ENCODE peak calls at places on chromosome 22, in five cellular contexts. One of them, this sample, is unnamed. For H3K4me1, the result is how much of the 10 kb centered on the place peaks cover.

GRCh38 chr22:50622723-50623327 is 5.1 kb downstream of the ARSA start:
- DNase-seq in iPS DF 6.9: no peak
- DNase-seq in mesenchymal stem cell: no peak
- DNase-seq in sigmoid colon: peak
- DNase-seq in cardiac muscle cell: no peak
- DNase-seq in this sample: no peak

GRCh38 chr22:32830473-32830872 is 29.0 kb downstream of the TIMP3 start:
- DNase-seq in iPS DF 6.9: no peak
- DNase-seq in mesenchymal stem cell: no peak
- DNase-seq in sigmoid colon: peak
- DNase-seq in cardiac muscle cell: no peak
- DNase-seq in this sample: peak

GRCh38 chr22:42138122-42138770 is 7.6 kb upstream of the CYP2D6 start:
- DNase-seq in iPS DF 6.9: no peak
- DNase-seq in mesenchymal stem cell: no peak
- DNase-seq in sigmoid colon: no peak
- DNase-seq in cardiac muscle cell: no peak
- DNase-seq in this sample: no peak

GRCh38 chr22:30733081-30733680 is 38.5 kb downstream of the OSBP2 start:
- DNase-seq in iPS DF 6.9: no peak
- DNase-seq in mesenchymal stem cell: no peak
- DNase-seq in sigmoid colon: no peak
- DNase-seq in cardiac muscle cell: peak
- DNase-seq in this sample: no peak

GRCh38 chr22:26970809-26971394 is 313.5 kb downstream of the MIAT start:
- DNase-seq in iPS DF 6.9: no peak
- DNase-seq in mesenchymal stem cell: no peak
- DNase-seq in sigmoid colon: no peak
- DNase-seq in cardiac muscle cell: no peak
- DNase-seq in this sample: no peak

GRCh38 chr22:46536559-46537220 is 730 bp downstream of the CELSR1 start:
- DNase-seq in iPS DF 6.9: no peak
- DNase-seq in mesenchymal stem cell: no peak
- DNase-seq in sigmoid colon: no peak
- DNase-seq in cardiac muscle cell: no peak
- DNase-seq in this sample: no peak

GRCh38 chr22:21972293-21972779 is 10.3 kb downstream of the TOP3B start:
- DNase-seq in iPS DF 6.9: no peak
- DNase-seq in mesenchymal stem cell: peak
- DNase-seq in sigmoid colon: no peak
- DNase-seq in cardiac muscle cell: peak
- DNase-seq in this sample: no peak

GRCh38 chr22:35377735-35378134 is 3.2 kb upstream of the HMOX1 start:
- DNase-seq in iPS DF 6.9: no peak
- DNase-seq in mesenchymal stem cell: no peak
- DNase-seq in sigmoid colon: no peak
- DNase-seq in cardiac muscle cell: no peak
- DNase-seq in this sample: peak

GRCh38 chr22:38504731-38505594 is 1.1 kb downstream of the DDX17 start:
- DNase-seq in iPS DF 6.9: no peak
- DNase-seq in mesenchymal stem cell: peak
- DNase-seq in sigmoid colon: peak
- DNase-seq in cardiac muscle cell: peak
- DNase-seq in this sample: no peak

GRCh38 chr22:46604306-46604690 is 15.9 kb upstream of the GRAMD4 start:
- DNase-seq in iPS DF 6.9: no peak
- DNase-seq in mesenchymal stem cell: peak
- DNase-seq in sigmoid colon: no peak
- DNase-seq in cardiac muscle cell: peak
- DNase-seq in this sample: no peak

GRCh38 chr22:44540756-44541670 is 43.0 kb upstream of the RTL6 start:
- DNase-seq in iPS DF 6.9: no peak
- DNase-seq in mesenchymal stem cell: no peak
- DNase-seq in sigmoid colon: peak
- DNase-seq in cardiac muscle cell: peak
- DNase-seq in this sample: no peak

GRCh38 chr22:23431337-23432072 is 148.6 kb downstream of the IGLL1 start:
- DNase-seq in iPS DF 6.9: no peak
- DNase-seq in mesenchymal stem cell: no peak
- DNase-seq in sigmoid colon: no peak
- DNase-seq in cardiac muscle cell: peak
- DNase-seq in this sample: no peak

DNA sequence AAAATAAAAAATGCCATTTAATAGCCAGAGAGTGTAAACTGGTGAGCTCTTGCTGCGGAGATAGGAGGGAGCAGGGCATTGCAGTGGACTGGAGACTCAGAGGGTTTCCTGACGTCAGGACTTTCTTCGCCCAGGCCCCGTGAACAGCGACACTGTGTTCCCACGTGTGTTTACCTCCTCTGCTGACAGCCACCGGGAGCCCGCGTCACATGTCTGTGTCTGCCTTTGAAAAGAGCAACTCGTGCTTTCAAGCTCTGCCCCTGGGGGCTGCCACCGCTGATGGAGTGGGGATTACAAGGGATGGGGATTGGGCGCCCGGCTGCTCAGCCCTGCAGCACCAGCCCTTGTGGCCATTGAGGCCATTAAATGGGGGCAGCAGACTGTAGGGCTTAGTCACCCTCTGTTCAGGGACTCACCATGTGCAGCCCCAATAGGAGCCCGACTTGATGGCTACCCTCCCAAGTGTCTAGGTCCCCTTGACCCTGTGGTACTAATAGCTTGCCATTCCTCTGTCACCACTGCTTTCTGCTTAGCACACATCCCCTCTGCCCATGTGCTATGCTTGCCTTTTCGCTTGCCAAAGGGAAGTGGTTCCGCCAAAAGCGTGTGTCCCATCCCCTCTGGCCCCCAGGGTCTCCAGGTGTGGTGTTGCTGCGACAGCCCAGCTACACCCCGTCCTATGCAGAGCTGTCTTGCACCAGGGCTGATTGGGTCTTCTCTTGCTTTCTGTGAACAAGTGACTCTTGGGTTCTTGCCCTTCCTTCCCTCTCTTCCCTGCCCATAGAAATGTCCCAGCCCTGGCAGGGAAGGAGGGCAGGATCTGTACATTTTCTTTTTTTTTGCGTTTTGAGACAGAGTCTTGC is 3.5 kb downstream of the TANGO2 start:
- DNase-seq in iPS DF 6.9: no peak
- DNase-seq in mesenchymal stem cell: no peak
- DNase-seq in sigmoid colon: peak
- DNase-seq in cardiac muscle cell: no peak
- DNase-seq in this sample: no peak
- H3K4me1 ChIP-seq in iPS DF 6.9: under half
- H3K4me1 ChIP-seq in mesenchymal stem cell: under half
- H3K4me1 ChIP-seq in sigmoid colon: under half
- H3K4me1 ChIP-seq in cardiac muscle cell: under half
- H3K4me1 ChIP-seq in this sample: under half

DNA sequence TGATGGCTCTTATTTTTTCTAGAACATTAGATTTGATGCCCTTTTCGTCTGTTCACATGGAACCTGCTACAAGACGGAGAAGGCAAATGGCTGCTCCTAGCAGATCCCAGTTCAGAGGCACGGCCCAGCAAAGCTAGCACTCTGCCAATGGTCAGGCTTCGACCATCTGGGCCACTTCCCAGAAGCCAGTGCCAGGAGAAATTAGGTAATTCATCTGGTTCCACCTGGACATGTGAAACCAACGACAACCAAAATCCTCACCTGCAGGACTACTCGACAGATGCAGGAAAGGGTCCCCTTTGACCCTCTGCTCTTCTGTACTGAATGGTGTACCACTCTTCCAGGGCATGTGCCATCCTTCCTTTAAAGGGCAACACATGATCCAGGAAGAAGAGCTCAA is 25.4 kb downstream of the MICAL3 start:
- DNase-seq in iPS DF 6.9: no peak
- DNase-seq in mesenchymal stem cell: no peak
- DNase-seq in sigmoid colon: peak
- DNase-seq in cardiac muscle cell: no peak
- DNase-seq in this sample: no peak
- H3K4me1 ChIP-seq in iPS DF 6.9: under half
- H3K4me1 ChIP-seq in mesenchymal stem cell: under half
- H3K4me1 ChIP-seq in sigmoid colon: half or more
- H3K4me1 ChIP-seq in cardiac muscle cell: under half
- H3K4me1 ChIP-seq in this sample: under half

DNA sequence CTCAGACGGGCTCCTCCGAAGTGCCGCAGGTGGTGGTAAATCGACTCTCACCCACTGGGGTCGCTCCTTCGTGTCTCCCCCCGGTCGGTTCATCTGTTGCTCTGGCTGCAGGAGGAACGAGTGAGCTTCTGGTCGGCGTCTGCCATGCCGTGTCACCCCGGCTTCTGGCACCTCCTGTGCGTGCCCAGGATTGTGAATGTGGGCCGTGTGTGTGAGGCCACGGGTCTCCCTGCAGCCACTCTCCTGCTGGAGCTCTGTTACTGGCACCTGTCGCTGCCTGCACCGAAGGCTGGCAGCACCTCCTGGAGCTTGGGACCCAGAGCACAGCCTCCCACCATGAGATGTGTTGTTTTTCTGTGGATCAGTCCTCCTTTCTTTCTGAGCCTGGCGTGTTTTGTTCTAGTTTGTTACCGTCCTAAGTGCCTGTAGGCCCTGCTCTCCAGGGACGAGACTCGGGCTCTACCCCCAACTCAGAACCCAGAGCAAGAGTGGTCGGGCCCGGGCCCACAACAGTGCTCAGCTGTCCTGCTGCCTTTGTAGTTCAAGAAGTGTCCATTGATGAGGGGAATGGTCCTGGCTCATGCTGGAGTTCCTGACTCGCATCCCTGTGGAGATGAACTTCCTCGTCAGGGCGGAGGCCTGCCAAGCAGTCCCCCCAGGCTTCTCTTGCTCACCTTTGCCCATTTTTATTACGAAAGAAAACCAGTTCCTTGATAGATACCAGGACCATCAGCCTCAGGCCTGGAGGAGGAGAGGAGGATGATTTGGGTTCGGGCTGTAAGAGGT is 66.6 kb downstream of the MED15 start:
- DNase-seq in iPS DF 6.9: no peak
- DNase-seq in mesenchymal stem cell: no peak
- DNase-seq in sigmoid colon: no peak
- DNase-seq in cardiac muscle cell: no peak
- DNase-seq in this sample: no peak
- H3K4me1 ChIP-seq in iPS DF 6.9: under half
- H3K4me1 ChIP-seq in mesenchymal stem cell: under half
- H3K4me1 ChIP-seq in sigmoid colon: under half
- H3K4me1 ChIP-seq in cardiac muscle cell: under half
- H3K4me1 ChIP-seq in this sample: under half

DNA sequence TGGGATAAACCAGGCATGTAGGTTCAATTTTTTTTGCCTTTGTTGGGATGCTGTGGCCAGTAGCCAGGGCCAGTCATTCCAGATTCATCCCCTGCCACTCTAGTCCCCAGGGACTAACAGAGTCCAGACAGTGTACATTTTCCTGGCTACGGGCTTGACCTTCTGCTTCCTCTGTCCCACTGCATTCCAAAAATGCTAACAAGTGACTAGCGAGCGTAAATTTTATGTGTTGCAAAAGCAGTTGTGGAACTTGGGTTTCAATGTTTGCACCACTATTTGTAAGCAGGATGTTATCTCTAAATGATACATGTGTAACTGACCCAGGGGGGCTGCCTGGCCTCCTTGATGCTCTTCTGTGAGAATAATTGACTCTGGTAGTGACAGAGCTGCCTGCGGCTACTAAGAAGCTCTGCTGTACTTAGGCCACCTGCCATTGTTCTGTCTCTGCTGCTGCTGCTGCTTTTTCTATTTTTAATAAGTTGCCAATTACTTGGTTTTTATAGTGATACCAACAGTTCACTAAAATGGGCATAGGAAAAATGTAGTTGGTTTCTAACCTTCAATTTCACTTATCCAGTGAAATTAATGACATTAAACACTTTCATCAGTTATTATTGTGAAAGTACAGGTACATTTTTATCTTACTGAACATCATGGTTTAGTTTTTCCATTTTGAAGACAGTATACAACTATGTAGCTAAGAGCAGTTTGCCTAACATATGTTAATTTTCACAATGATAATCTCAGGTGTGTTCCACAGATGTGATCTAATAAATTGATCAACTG is 26.8 kb downstream of the TNRC6B start:
- DNase-seq in iPS DF 6.9: no peak
- DNase-seq in mesenchymal stem cell: peak
- DNase-seq in sigmoid colon: no peak
- DNase-seq in cardiac muscle cell: peak
- DNase-seq in this sample: no peak
- H3K4me1 ChIP-seq in iPS DF 6.9: under half
- H3K4me1 ChIP-seq in mesenchymal stem cell: under half
- H3K4me1 ChIP-seq in sigmoid colon: half or more
- H3K4me1 ChIP-seq in cardiac muscle cell: under half
- H3K4me1 ChIP-seq in this sample: under half